ENCODE peak calls at places on chromosomes 13 and 19, in four cellular contexts. One of them, this sample, is unnamed.

GRCh38 chr19:4803736-4804695 is 12.5 kb downstream of the FEM1A start:
- DNase-seq in KG1: peak
- DNase-seq in stimulated activated CD4-positive, alpha-beta T cell treated with anti-CD3 and anti-CD28 coated beads, TNF-alpha, amount 100 ng/mL, for 4 hours: peak
- DNase-seq in astrocyte of the hippocampus: peak
- DNase-seq in this sample: peak

GRCh38 chr19:43432866-43433673 is 18.4 kb downstream of the TEX101 start:
- DNase-seq in astrocyte of the hippocampus: peak
- DNase-seq in stimulated activated CD4-positive, alpha-beta T cell treated with anti-CD3 and anti-CD28 coated beads, TNF-alpha, amount 100 ng/mL, for 4 hours: peak
- DNase-seq in KG1: no peak
- DNase-seq in this sample: peak

GRCh38 chr19:55391191-55391670 is 5.5 kb downstream of the RPL28 start:
- DNase-seq in astrocyte of the hippocampus: no peak
- DNase-seq in stimulated activated CD4-positive, alpha-beta T cell treated with anti-CD3 and anti-CD28 coated beads, TNF-alpha, amount 100 ng/mL, for 4 hours: no peak
- DNase-seq in KG1: no peak
- DNase-seq in this sample: no peak

GRCh38 chr19:12779162-12779993 is 4.0 kb upstream of the HOOK2 start:
- DNase-seq in astrocyte of the hippocampus: peak
- DNase-seq in KG1: no peak
- DNase-seq in stimulated activated CD4-positive, alpha-beta T cell treated with anti-CD3 and anti-CD28 coated beads, TNF-alpha, amount 100 ng/mL, for 4 hours: no peak
- DNase-seq in this sample: no peak

GRCh38 chr13:99354371-99354951 is 47.3 kb upstream of the GPR183 start:
- DNase-seq in astrocyte of the hippocampus: no peak
- DNase-seq in KG1: no peak
- DNase-seq in stimulated activated CD4-positive, alpha-beta T cell treated with anti-CD3 and anti-CD28 coated beads, TNF-alpha, amount 100 ng/mL, for 4 hours: no peak
- DNase-seq in this sample: peak

GRCh38 chr13:49097374-49097773 is 121.7 kb downstream of the FNDC3A start:
- DNase-seq in KG1: no peak
- DNase-seq in astrocyte of the hippocampus: peak
- DNase-seq in stimulated activated CD4-positive, alpha-beta T cell treated with anti-CD3 and anti-CD28 coated beads, TNF-alpha, amount 100 ng/mL, for 4 hours: no peak
- DNase-seq in this sample: no peak

GRCh38 chr13:98856983-98857382 is 104.5 kb upstream of the SLC15A1 start:
- DNase-seq in stimulated activated CD4-positive, alpha-beta T cell treated with anti-CD3 and anti-CD28 coated beads, TNF-alpha, amount 100 ng/mL, for 4 hours: no peak
- DNase-seq in KG1: no peak
- DNase-seq in astrocyte of the hippocampus: no peak
- DNase-seq in this sample: no peak

GRCh38 chr19:38743394-38744297 is 628 bp downstream of the CAPN12 start:
- DNase-seq in astrocyte of the hippocampus: peak
- DNase-seq in stimulated activated CD4-positive, alpha-beta T cell treated with anti-CD3 and anti-CD28 coated beads, TNF-alpha, amount 100 ng/mL, for 4 hours: no peak
- DNase-seq in KG1: no peak
- DNase-seq in this sample: no peak

GRCh38 chr13:19172647-19173030 is 9.0 kb downstream of the TUBA3C start:
- DNase-seq in stimulated activated CD4-positive, alpha-beta T cell treated with anti-CD3 and anti-CD28 coated beads, TNF-alpha, amount 100 ng/mL, for 4 hours: no peak
- DNase-seq in astrocyte of the hippocampus: no peak
- DNase-seq in KG1: no peak
- DNase-seq in this sample: no peak

GRCh38 chr13:111213964-111214726 is 99.0 kb downstream of the ARHGEF7 start:
- DNase-seq in stimulated activated CD4-positive, alpha-beta T cell treated with anti-CD3 and anti-CD28 coated beads, TNF-alpha, amount 100 ng/mL, for 4 hours: no peak
- DNase-seq in astrocyte of the hippocampus: no peak
- DNase-seq in KG1: no peak
- DNase-seq in this sample: no peak

GRCh38 chr13:38417727-38418126 is 68.1 kb downstream of the UFM1 start:
- DNase-seq in KG1: no peak
- DNase-seq in stimulated activated CD4-positive, alpha-beta T cell treated with anti-CD3 and anti-CD28 coated beads, TNF-alpha, amount 100 ng/mL, for 4 hours: no peak
- DNase-seq in astrocyte of the hippocampus: no peak
- DNase-seq in this sample: peak

GRCh38 chr19:46959962-46960556 is 59.6 kb upstream of the NPAS1 start:
- DNase-seq in stimulated activated CD4-positive, alpha-beta T cell treated with anti-CD3 and anti-CD28 coated beads, TNF-alpha, amount 100 ng/mL, for 4 hours: no peak
- DNase-seq in astrocyte of the hippocampus: no peak
- DNase-seq in KG1: no peak
- DNase-seq in this sample: no peak

GRCh38 chr13:111005364-111005763 is 90.5 kb upstream of the ANKRD10 start:
- DNase-seq in KG1: no peak
- DNase-seq in astrocyte of the hippocampus: peak
- DNase-seq in stimulated activated CD4-positive, alpha-beta T cell treated with anti-CD3 and anti-CD28 coated beads, TNF-alpha, amount 100 ng/mL, for 4 hours: no peak
- DNase-seq in this sample: no peak

GRCh38 chr13:40609972-40610726 is 56.3 kb downstream of the FOXO1 start:
- DNase-seq in stimulated activated CD4-positive, alpha-beta T cell treated with anti-CD3 and anti-CD28 coated beads, TNF-alpha, amount 100 ng/mL, for 4 hours: no peak
- DNase-seq in KG1: no peak
- DNase-seq in astrocyte of the hippocampus: no peak
- DNase-seq in this sample: no peak

GRCh38 chr13:49746111-49746510 is 46.4 kb downstream of the KPNA3 start:
- DNase-seq in astrocyte of the hippocampus: no peak
- DNase-seq in stimulated activated CD4-positive, alpha-beta T cell treated with anti-CD3 and anti-CD28 coated beads, TNF-alpha, amount 100 ng/mL, for 4 hours: no peak
- DNase-seq in KG1: no peak
- DNase-seq in this sample: no peak

GRCh38 chr19:56960959-56961622 is 120.6 kb upstream of the PEG3 start:
- DNase-seq in KG1: no peak
- DNase-seq in stimulated activated CD4-positive, alpha-beta T cell treated with anti-CD3 and anti-CD28 coated beads, TNF-alpha, amount 100 ng/mL, for 4 hours: no peak
- DNase-seq in astrocyte of the hippocampus: no peak
- DNase-seq in this sample: no peak

GRCh38 chr13:113861433-113862030 is 2.3 kb downstream of the GAS6 start:
- DNase-seq in stimulated activated CD4-positive, alpha-beta T cell treated with anti-CD3 and anti-CD28 coated beads, TNF-alpha, amount 100 ng/mL, for 4 hours: no peak
- DNase-seq in KG1: no peak
- DNase-seq in astrocyte of the hippocampus: peak
- DNase-seq in this sample: no peak

GRCh38 chr13:98105929-98106336 is 37.0 kb upstream of the FARP1 start:
- DNase-seq in KG1: no peak
- DNase-seq in stimulated activated CD4-positive, alpha-beta T cell treated with anti-CD3 and anti-CD28 coated beads, TNF-alpha, amount 100 ng/mL, for 4 hours: no peak
- DNase-seq in astrocyte of the hippocampus: peak
- DNase-seq in this sample: no peak

GRCh38 chr19:50932018-50932689 is 20.7 kb downstream of the KLK5 start:
- DNase-seq in KG1: no peak
- DNase-seq in astrocyte of the hippocampus: no peak
- DNase-seq in stimulated activated CD4-positive, alpha-beta T cell treated with anti-CD3 and anti-CD28 coated beads, TNF-alpha, amount 100 ng/mL, for 4 hours: no peak
- DNase-seq in this sample: no peak

GRCh38 chr13:95123726-95124125 is 177.5 kb downstream of the ABCC4 start:
- DNase-seq in KG1: no peak
- DNase-seq in stimulated activated CD4-positive, alpha-beta T cell treated with anti-CD3 and anti-CD28 coated beads, TNF-alpha, amount 100 ng/mL, for 4 hours: no peak
- DNase-seq in astrocyte of the hippocampus: no peak
- DNase-seq in this sample: no peak

GRCh38 chr13:44331912-44332840 is 41.4 kb upstream of the SERP2 start:
- DNase-seq in KG1: no peak
- DNase-seq in astrocyte of the hippocampus: peak
- DNase-seq in stimulated activated CD4-positive, alpha-beta T cell treated with anti-CD3 and anti-CD28 coated beads, TNF-alpha, amount 100 ng/mL, for 4 hours: no peak
- DNase-seq in this sample: no peak

GRCh38 chr19:40269216-40269940 is 15.8 kb downstream of the AKT2 start:
- DNase-seq in KG1: no peak
- DNase-seq in stimulated activated CD4-positive, alpha-beta T cell treated with anti-CD3 and anti-CD28 coated beads, TNF-alpha, amount 100 ng/mL, for 4 hours: no peak
- DNase-seq in astrocyte of the hippocampus: no peak
- DNase-seq in this sample: no peak

GRCh38 chr13:74570834-74571233 is 436.6 kb upstream of the KLF12 start:
- DNase-seq in astrocyte of the hippocampus: no peak
- DNase-seq in stimulated activated CD4-positive, alpha-beta T cell treated with anti-CD3 and anti-CD28 coated beads, TNF-alpha, amount 100 ng/mL, for 4 hours: no peak
- DNase-seq in KG1: no peak
- DNase-seq in this sample: no peak

GRCh38 chr13:97030705-97031452 is 36.6 kb upstream of the OXGR1 start:
- DNase-seq in KG1: no peak
- DNase-seq in astrocyte of the hippocampus: peak
- DNase-seq in stimulated activated CD4-positive, alpha-beta T cell treated with anti-CD3 and anti-CD28 coated beads, TNF-alpha, amount 100 ng/mL, for 4 hours: no peak
- DNase-seq in this sample: no peak

GRCh38 chr13:42275098-42275471 is 3.1 kb downstream of the AKAP11 start:
- DNase-seq in astrocyte of the hippocampus: no peak
- DNase-seq in KG1: no peak
- DNase-seq in stimulated activated CD4-positive, alpha-beta T cell treated with anti-CD3 and anti-CD28 coated beads, TNF-alpha, amount 100 ng/mL, for 4 hours: no peak
- DNase-seq in this sample: peak

GRCh38 chr13:20945952-20946383 is 43.4 kb upstream of the XPO4 start:
- DNase-seq in KG1: peak
- DNase-seq in astrocyte of the hippocampus: peak
- DNase-seq in stimulated activated CD4-positive, alpha-beta T cell treated with anti-CD3 and anti-CD28 coated beads, TNF-alpha, amount 100 ng/mL, for 4 hours: no peak
- DNase-seq in this sample: peak

This sample was measured in AML-193.